ENCODE peak calls at places on chromosomes 6 and 20, in eight cellular contexts. M is testis; R is endothelial cell of umbilical vein; W is CD8-positive, alpha-beta T cell; D is suprapubic skin; O is neural crest cell; X is psoas muscle; U is left ventricle myocardium inferior. A is an unnamed sample.

GRCh38 chr6:145008715-145009114 is 723.6 kb downstream of the UTRN start:
- DNase-seq in M (no peak), R (no peak), W (no peak), D (no peak), O (no peak), X (no peak), U (no peak), A (no peak)

GRCh38 chr6:163759542-163759941 is 345.0 kb downstream of the QKI start:
- DNase-seq in M (no peak), R (no peak), W (no peak), D (no peak), O (no peak), X (no peak), U (no peak), A (no peak)

GRCh38 chr6:73107016-73107415 is 118.3 kb downstream of the KHDC1L start:
- DNase-seq in M (no peak), R (no peak), W (no peak), D (no peak), O (no peak), X (no peak), U (no peak), A (no peak)

GRCh38 chr6:99350573-99350972 is 1.1 kb upstream of the FAXC start:
- DNase-seq in M (no peak), R (no peak), W (no peak), D (no peak), O (no peak), X (no peak), U (no peak), A (no peak)

GRCh38 chr6:18464176-18464575 is 77.0 kb downstream of the RNF144B start:
- DNase-seq in M (no peak), R (no peak), W (no peak), D (no peak), O (no peak), X (no peak), U (no peak), A (no peak)

GRCh38 chr6:107707346-107708270 is 116.5 kb downstream of the SCML4 start:
- DNase-seq in M (no peak), R (no peak), W (no peak), D (no peak), O (no peak), X (no peak), U (no peak), A (no peak)

GRCh38 chr20:50788045-50788867 is 6.6 kb upstream of the BCAS4 start:
- DNase-seq in M (peak), R (no peak), W (no peak), D (no peak), O (no peak), X (peak), U (no peak), A (no peak)

GRCh38 chr6:18099501-18099900 is 23.0 kb downstream of the NHLRC1 start:
- DNase-seq in M (no peak), R (no peak), W (no peak), D (no peak), O (no peak), X (no peak), U (no peak), A (no peak)

GRCh38 chr6:13006578-13007300 is 290.2 kb downstream of the PHACTR1 start:
- DNase-seq in M (no peak), R (peak), W (no peak), D (no peak), O (no peak), X (no peak), U (no peak), A (no peak)

GRCh38 chr6:138538390-138539031 is 39.2 kb upstream of the NHSL1 start:
- DNase-seq in M (no peak), R (no peak), W (no peak), D (no peak), O (no peak), X (no peak), U (peak), A (peak)

DNA sequence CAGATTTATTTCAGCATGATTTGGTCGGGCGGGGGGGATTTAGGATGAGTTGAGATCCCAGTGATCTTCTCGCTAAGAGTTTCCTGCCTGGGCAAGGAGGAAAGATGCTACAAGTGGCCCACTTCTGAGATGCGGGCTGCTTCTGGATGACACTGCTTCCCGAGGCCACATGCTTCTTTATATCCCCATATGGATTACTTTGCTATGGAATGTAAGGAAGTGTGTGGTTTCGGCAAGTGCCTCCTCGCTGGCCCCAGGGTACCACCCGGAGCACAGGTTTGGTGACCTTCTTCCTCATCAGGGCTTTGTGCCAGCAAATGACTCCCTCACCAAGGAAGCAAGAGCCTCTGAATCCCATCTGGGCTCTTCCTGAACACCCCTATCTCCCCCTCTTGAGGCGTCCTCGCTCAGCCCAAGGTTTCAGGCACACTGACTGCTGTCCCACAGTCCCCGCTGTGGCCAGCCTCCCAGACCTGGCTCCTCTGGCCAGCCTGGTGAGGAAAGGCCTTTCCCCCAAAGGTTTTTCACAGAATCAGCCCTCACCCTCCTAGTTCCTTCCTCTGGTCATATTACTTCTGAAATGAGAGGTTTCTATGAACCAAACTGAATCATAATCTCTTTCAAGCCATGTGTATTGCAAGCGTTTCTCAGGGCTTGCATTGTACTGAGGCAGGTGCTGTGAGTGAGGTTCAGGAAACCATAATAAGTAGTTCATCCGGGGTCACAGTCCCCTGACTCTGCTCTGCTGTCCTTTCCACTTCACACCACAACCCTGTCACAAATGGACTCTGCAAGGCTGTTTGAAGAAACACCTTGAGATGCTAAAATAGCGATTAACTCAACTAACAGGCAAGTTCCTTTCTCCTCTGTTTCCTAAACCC is 41.7 kb upstream of the IL17A start:
- DNase-seq in M (no peak), R (no peak), W (no peak), D (no peak), O (no peak), X (no peak), U (no peak), A (no peak)
- TF ChIP-seq CTCF in M (no peak), R (no peak), W (no peak), D (no peak), O (no peak), X (no peak), U (no peak), A (no peak)

DNA sequence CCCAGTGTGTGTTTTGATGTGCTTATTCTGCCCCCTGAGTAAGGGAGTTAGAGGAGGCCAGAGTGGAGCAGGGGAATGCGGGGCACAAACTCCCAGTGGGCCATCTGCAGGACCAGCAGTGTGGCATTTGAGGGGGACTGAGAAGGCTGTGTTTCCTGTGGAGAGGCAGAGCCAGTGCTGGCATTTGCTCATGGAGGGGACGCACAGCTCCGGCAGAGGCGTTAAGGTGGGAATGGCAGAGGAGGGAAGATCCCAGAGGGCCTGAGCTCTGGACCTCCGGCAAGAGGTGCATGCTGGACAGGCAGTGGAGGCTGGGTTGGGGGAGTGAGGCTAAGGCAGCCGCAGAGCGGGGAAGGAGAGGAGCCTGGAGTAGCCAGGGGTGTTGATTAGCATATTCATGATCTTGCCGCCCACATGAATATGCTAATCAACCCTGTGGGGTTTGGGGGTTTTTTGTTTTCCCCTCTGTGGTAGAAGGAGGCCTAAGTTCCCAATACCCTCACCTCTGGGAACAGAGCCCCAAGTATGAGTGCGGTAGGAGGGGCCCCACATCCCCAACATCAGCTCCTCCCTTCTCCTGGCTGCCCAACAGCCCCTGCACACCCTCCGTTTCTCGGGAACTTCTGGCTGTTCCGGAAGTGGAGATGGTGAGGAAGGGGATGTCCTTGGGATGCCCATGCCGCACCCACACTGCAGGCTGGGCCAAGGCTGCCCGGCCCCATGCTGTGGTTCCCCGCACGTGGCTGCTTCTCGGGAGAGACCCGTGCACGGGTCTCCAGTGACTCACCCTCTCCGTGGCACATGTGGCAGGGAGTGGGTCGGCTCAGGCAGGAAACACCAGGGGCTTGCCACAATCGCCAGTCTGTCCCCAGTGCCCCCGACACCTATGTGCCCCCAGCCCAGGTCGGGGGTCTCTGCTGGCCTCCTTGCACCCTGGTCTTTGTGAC is 33.8 kb downstream of the DLGAP4 start:
- DNase-seq in M (no peak), R (no peak), W (no peak), D (no peak), O (no peak), X (peak), U (no peak), A (no peak)
- TF ChIP-seq CTCF in M (no peak), R (no peak), W (no peak), D (no peak), O (no peak), X (no peak), U (no peak), A (no peak)

GRCh38 chr20:59805786-59806577 is 127.5 kb downstream of the SYCP2 start:
- DNase-seq in M (peak), R (no peak), W (no peak), D (no peak), O (no peak), X (no peak), U (no peak), A (no peak)
- TF ChIP-seq CTCF in M (no peak), R (no peak), W (no peak), D (no peak), O (no peak), X (no peak), U (no peak), A (no peak)

GRCh38 chr6:127190552-127190951 is 72.1 kb downstream of the RSPO3 start:
- DNase-seq in M (no peak), R (peak), W (no peak), D (no peak), O (no peak), X (no peak), U (no peak), A (no peak)
- TF ChIP-seq CTCF in M (peak), R (peak), W (no peak), D (no peak), O (peak), X (peak), U (peak), A (no peak)

GRCh38 chr20:911882-912600 is 4.1 kb downstream of the ANGPT4 start:
- DNase-seq in M (no peak), R (no peak), W (peak), D (no peak), O (no peak), X (no peak), U (no peak), A (no peak)
- TF ChIP-seq CTCF in M (no peak), R (no peak), W (no peak), D (no peak), O (no peak), X (no peak), U (no peak), A (no peak)

GRCh38 chr20:31918471-31919105 is 33.3 kb downstream of the PDRG1 start:
- DNase-seq in M (no peak), R (no peak), W (no peak), D (no peak), O (no peak), X (no peak), U (no peak), A (no peak)
- TF ChIP-seq CTCF in M (no peak), R (no peak), W (no peak), D (no peak), O (no peak), X (no peak), U (no peak), A (no peak)